ENCODE peak calls at places on chromosomes 2 and 18, in ten cellular contexts. One of them, this sample, is unnamed.
A peak's percentile ranks its signal among the peaks of the same experiment; 100 is the strongest.

GRCh38 chr2:25981596-25982272 is 563 bp downstream of the KIF3C start:
- DNase-seq in GM12878: no peak
- DNase-seq in A549: no peak
- DNase-seq in suprapubic skin: peak; percentile 70
- DNase-seq in SK-N-SH: peak; percentile 82
- DNase-seq in stomach: no peak
- DNase-seq in tibial nerve: no peak
- DNase-seq in transverse colon: no peak
- DNase-seq in upper lobe of left lung: no peak
- DNase-seq in ovary: peak; percentile 54
- DNase-seq in this sample: no peak

GRCh38 chr18:23317975-23318675 is 135.0 kb upstream of the RIOK3 start:
- DNase-seq in suprapubic skin: no peak
- DNase-seq in GM12878: no peak
- DNase-seq in tibial nerve: no peak
- DNase-seq in SK-N-SH: no peak
- DNase-seq in upper lobe of left lung: no peak
- DNase-seq in transverse colon: no peak
- DNase-seq in ovary: no peak
- DNase-seq in A549: no peak
- DNase-seq in stomach: no peak
- DNase-seq in this sample: no peak

GRCh38 chr2:42913280-42913878 is 121.0 kb upstream of the HAAO start:
- DNase-seq in suprapubic skin: no peak
- DNase-seq in upper lobe of left lung: no peak
- DNase-seq in ovary: no peak
- DNase-seq in transverse colon: no peak
- DNase-seq in GM12878: no peak
- DNase-seq in stomach: no peak
- DNase-seq in A549: no peak
- DNase-seq in SK-N-SH: no peak
- DNase-seq in tibial nerve: no peak
- DNase-seq in this sample: no peak

GRCh38 chr2:27890146-27891062 is at the start of the genes BABAM2 and RBKS:
- DNase-seq in A549: peak; percentile 91
- DNase-seq in upper lobe of left lung: peak; percentile 85
- DNase-seq in stomach: peak; percentile 89
- DNase-seq in tibial nerve: peak; percentile 81
- DNase-seq in ovary: peak; percentile 93
- DNase-seq in SK-N-SH: peak; percentile 100
- DNase-seq in GM12878: peak; percentile 58
- DNase-seq in transverse colon: peak; percentile 90
- DNase-seq in suprapubic skin: peak; percentile 91
- DNase-seq in this sample: peak; percentile 93

GRCh38 chr2:15971351-15971750 is 31.0 kb downstream of the MYCN start:
- DNase-seq in A549: no peak
- DNase-seq in transverse colon: no peak
- DNase-seq in ovary: no peak
- DNase-seq in stomach: no peak
- DNase-seq in SK-N-SH: no peak
- DNase-seq in GM12878: no peak
- DNase-seq in upper lobe of left lung: no peak
- DNase-seq in suprapubic skin: no peak
- DNase-seq in tibial nerve: no peak
- DNase-seq in this sample: no peak

GRCh38 chr18:13216092-13216582 is 2.4 kb upstream of the LDLRAD4 start:
- DNase-seq in ovary: peak; percentile 35
- DNase-seq in SK-N-SH: peak; percentile 81
- DNase-seq in upper lobe of left lung: peak; percentile 66
- DNase-seq in tibial nerve: no peak
- DNase-seq in transverse colon: peak; percentile 90
- DNase-seq in A549: peak; percentile 71
- DNase-seq in stomach: peak; percentile 81
- DNase-seq in GM12878: peak; percentile 4
- DNase-seq in suprapubic skin: peak; percentile 85
- DNase-seq in this sample: peak; percentile 90

GRCh38 chr2:46811379-46812310 is 104.0 kb downstream of the MCFD2 start:
- DNase-seq in tibial nerve: no peak
- DNase-seq in GM12878: no peak
- DNase-seq in A549: no peak
- DNase-seq in ovary: no peak
- DNase-seq in stomach: no peak
- DNase-seq in transverse colon: no peak
- DNase-seq in upper lobe of left lung: no peak
- DNase-seq in SK-N-SH: peak; percentile 10
- DNase-seq in suprapubic skin: no peak
- DNase-seq in this sample: no peak

GRCh38 chr18:41391616-41392610 is 563.1 kb upstream of the PIK3C3 start:
- DNase-seq in upper lobe of left lung: peak; percentile 22
- DNase-seq in SK-N-SH: peak; percentile 72
- DNase-seq in ovary: peak; percentile 16
- DNase-seq in transverse colon: peak; percentile 16
- DNase-seq in A549: peak; percentile 48
- DNase-seq in GM12878: no peak
- DNase-seq in suprapubic skin: no peak
- DNase-seq in tibial nerve: no peak
- DNase-seq in stomach: peak; percentile 54
- DNase-seq in this sample: no peak

GRCh38 chr2:43745457-43745856 is 28.4 kb upstream of the DYNC2LI1 start:
- DNase-seq in stomach: no peak
- DNase-seq in GM12878: no peak
- DNase-seq in SK-N-SH: no peak
- DNase-seq in ovary: no peak
- DNase-seq in upper lobe of left lung: no peak
- DNase-seq in A549: no peak
- DNase-seq in tibial nerve: no peak
- DNase-seq in suprapubic skin: no peak
- DNase-seq in transverse colon: no peak
- DNase-seq in this sample: no peak

GRCh38 chr2:183037660-183038340 is 457 bp downstream of the NCKAP1 start:
- DNase-seq in stomach: no peak
- DNase-seq in suprapubic skin: peak; percentile 75
- DNase-seq in transverse colon: peak; percentile 50
- DNase-seq in A549: peak; percentile 45
- DNase-seq in SK-N-SH: peak; percentile 76
- DNase-seq in upper lobe of left lung: no peak
- DNase-seq in tibial nerve: peak; percentile 26
- DNase-seq in GM12878: no peak
- DNase-seq in ovary: no peak
- DNase-seq in this sample: peak; percentile 77

GRCh38 chr2:180337136-180337535 is 330.0 kb upstream of the CWC22 start:
- DNase-seq in A549: no peak
- DNase-seq in transverse colon: no peak
- DNase-seq in tibial nerve: no peak
- DNase-seq in stomach: no peak
- DNase-seq in ovary: no peak
- DNase-seq in suprapubic skin: no peak
- DNase-seq in SK-N-SH: no peak
- DNase-seq in upper lobe of left lung: no peak
- DNase-seq in GM12878: no peak
- DNase-seq in this sample: no peak

GRCh38 chr18:48627216-48627615 is 88.4 kb downstream of the CTIF start:
- DNase-seq in transverse colon: no peak
- DNase-seq in ovary: no peak
- DNase-seq in stomach: no peak
- DNase-seq in GM12878: no peak
- DNase-seq in suprapubic skin: peak; percentile 5
- DNase-seq in upper lobe of left lung: no peak
- DNase-seq in SK-N-SH: no peak
- DNase-seq in A549: peak; percentile 16
- DNase-seq in tibial nerve: no peak
- DNase-seq in this sample: no peak
- TF ChIP-seq EP300 in transverse colon: no peak
- TF ChIP-seq EP300 in ovary: no peak
- TF ChIP-seq EP300 in stomach: no peak
- TF ChIP-seq EP300 in GM12878: no peak
- TF ChIP-seq EP300 in suprapubic skin: no peak
- TF ChIP-seq EP300 in upper lobe of left lung: no peak
- TF ChIP-seq EP300 in SK-N-SH: no peak
- TF ChIP-seq EP300 in A549: no peak
- TF ChIP-seq EP300 in tibial nerve: no peak
- TF ChIP-seq EP300 in this sample: no peak

DNA sequence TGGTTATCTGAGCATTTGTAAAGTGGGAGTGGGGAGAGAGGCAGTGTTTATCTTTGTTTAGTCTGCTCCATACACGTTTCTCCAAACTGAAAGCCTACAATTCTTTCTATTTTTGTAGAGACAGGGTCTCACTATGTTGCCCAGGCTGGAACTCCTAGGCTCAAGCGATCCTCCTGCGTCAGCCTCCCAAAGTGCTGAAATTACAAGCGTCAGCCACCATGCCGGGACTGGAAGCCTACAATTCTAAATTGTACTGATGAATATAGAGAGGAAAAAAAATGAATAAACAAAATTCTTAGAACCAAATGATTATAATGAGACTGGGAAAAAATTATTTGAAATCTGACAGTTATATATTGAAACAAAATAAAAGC is 1.4 kb upstream of the ZFAND2B start:
- DNase-seq in GM12878: no peak
- DNase-seq in A549: no peak
- DNase-seq in ovary: no peak
- DNase-seq in SK-N-SH: no peak
- DNase-seq in stomach: no peak
- DNase-seq in upper lobe of left lung: no peak
- DNase-seq in suprapubic skin: peak; percentile 17
- DNase-seq in tibial nerve: no peak
- DNase-seq in transverse colon: no peak
- DNase-seq in this sample: peak; percentile 33
- H3K4me1 ChIP-seq in GM12878: peaks cover 8% of the 10 kb centered on the region
- H3K4me1 ChIP-seq in A549: peaks cover 16% of the 10 kb centered on the region
- H3K4me1 ChIP-seq in ovary: peaks cover 4% of the 10 kb centered on the region
- H3K4me1 ChIP-seq in SK-N-SH: peaks cover 20% of the 10 kb centered on the region
- H3K4me1 ChIP-seq in stomach: peaks cover 38% of the 10 kb centered on the region
- H3K4me1 ChIP-seq in upper lobe of left lung: peaks cover 21% of the 10 kb centered on the region
- H3K4me1 ChIP-seq in suprapubic skin: peaks cover 26% of the 10 kb centered on the region
- H3K4me1 ChIP-seq in tibial nerve: peaks cover 12% of the 10 kb centered on the region
- H3K4me1 ChIP-seq in transverse colon: peaks cover 7% of the 10 kb centered on the region
- H3K4me1 ChIP-seq in this sample: peaks cover 20% of the 10 kb centered on the region

GRCh38 chr2:125073440-125073839 is 1048.4 kb downstream of the CNTNAP5 start:
- DNase-seq in transverse colon: no peak
- DNase-seq in ovary: no peak
- DNase-seq in tibial nerve: no peak
- DNase-seq in SK-N-SH: no peak
- DNase-seq in upper lobe of left lung: no peak
- DNase-seq in suprapubic skin: no peak
- DNase-seq in stomach: no peak
- DNase-seq in A549: no peak
- DNase-seq in GM12878: no peak
- DNase-seq in this sample: no peak

GRCh38 chr2:125070726-125071505 is 1045.8 kb downstream of the CNTNAP5 start:
- DNase-seq in ovary: no peak
- DNase-seq in tibial nerve: no peak
- DNase-seq in A549: no peak
- DNase-seq in SK-N-SH: no peak
- DNase-seq in suprapubic skin: no peak
- DNase-seq in transverse colon: no peak
- DNase-seq in upper lobe of left lung: no peak
- DNase-seq in stomach: no peak
- DNase-seq in GM12878: no peak
- DNase-seq in this sample: no peak
- TF ChIP-seq EP300 in ovary: no peak
- TF ChIP-seq EP300 in tibial nerve: no peak
- TF ChIP-seq EP300 in A549: no peak
- TF ChIP-seq EP300 in SK-N-SH: no peak
- TF ChIP-seq EP300 in suprapubic skin: no peak
- TF ChIP-seq EP300 in transverse colon: no peak
- TF ChIP-seq EP300 in upper lobe of left lung: no peak
- TF ChIP-seq EP300 in stomach: no peak
- TF ChIP-seq EP300 in GM12878: no peak
- TF ChIP-seq EP300 in this sample: no peak

DNA sequence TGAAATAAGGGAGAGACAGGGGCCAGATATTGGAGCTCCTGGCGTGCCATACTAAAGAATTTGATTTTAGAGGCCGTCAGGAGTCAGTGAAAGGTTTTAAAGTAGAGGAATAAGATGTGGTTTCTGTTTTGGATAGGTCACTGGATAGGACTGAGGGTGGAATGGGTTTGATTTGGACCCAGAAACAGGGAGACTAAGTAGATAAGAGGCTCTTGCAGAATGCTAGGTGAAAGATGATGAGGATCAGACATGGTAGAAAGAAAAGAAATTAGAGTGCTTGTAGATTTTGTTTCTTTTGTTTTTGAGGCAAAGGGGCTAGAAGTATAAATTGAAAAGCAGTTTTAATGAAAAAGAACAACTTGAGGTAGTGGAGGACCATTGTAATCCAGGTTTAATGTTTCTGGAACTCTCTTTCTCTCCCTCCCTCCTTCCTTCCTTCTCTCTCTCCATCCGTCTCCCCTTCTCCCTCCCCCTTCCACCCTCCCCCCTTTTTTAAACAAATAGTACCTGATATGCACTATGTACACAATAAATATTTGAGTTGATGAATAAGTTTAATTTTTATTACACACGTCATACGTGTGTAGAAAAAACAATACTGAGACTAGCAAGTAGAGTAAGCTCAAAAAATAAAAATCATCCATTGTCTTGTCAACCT is 1.9 kb downstream of the NDUFV2 start:
- DNase-seq in tibial nerve: no peak
- DNase-seq in SK-N-SH: no peak
- DNase-seq in upper lobe of left lung: no peak
- DNase-seq in transverse colon: no peak
- DNase-seq in ovary: no peak
- DNase-seq in suprapubic skin: no peak
- DNase-seq in stomach: no peak
- DNase-seq in A549: peak; percentile 32
- DNase-seq in GM12878: no peak
- DNase-seq in this sample: no peak
- H3K4me1 ChIP-seq in tibial nerve: peaks cover 41% of the 10 kb centered on the region
- H3K4me1 ChIP-seq in SK-N-SH: peaks cover 27% of the 10 kb centered on the region
- H3K4me1 ChIP-seq in upper lobe of left lung: peaks cover 47% of the 10 kb centered on the region
- H3K4me1 ChIP-seq in transverse colon: peaks cover 37% of the 10 kb centered on the region
- H3K4me1 ChIP-seq in ovary: peaks cover 6% of the 10 kb centered on the region
- H3K4me1 ChIP-seq in suprapubic skin: peaks cover 69% of the 10 kb centered on the region
- H3K4me1 ChIP-seq in stomach: peaks cover 72% of the 10 kb centered on the region
- H3K4me1 ChIP-seq in A549: peaks cover 49% of the 10 kb centered on the region
- H3K4me1 ChIP-seq in GM12878: peaks cover 5% of the 10 kb centered on the region
- H3K4me1 ChIP-seq in this sample: peaks cover 58% of the 10 kb centered on the region

DNA sequence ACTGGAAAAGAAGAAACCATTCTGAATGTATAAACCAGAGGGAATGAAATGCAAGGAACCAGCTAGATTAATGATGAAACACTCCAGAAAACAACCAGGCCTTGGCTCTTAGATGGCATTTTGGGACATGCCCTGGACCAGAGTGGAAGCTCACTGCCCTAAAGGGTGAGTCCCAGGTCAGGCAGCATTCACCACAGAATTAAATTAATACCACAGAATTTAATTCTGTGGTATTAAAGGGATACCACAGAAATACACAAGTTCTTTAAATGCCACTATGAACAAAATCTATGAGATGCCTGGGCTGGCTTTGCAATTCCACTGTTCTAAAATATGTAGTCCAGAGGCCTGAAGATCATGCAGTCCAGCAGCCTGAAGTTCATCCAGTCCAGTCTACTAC is 122.3 kb upstream of the KYNU start:
- DNase-seq in SK-N-SH: no peak
- DNase-seq in stomach: no peak
- DNase-seq in GM12878: no peak
- DNase-seq in A549: no peak
- DNase-seq in transverse colon: no peak
- DNase-seq in upper lobe of left lung: no peak
- DNase-seq in ovary: no peak
- DNase-seq in suprapubic skin: no peak
- DNase-seq in tibial nerve: no peak
- DNase-seq in this sample: no peak
- TF ChIP-seq EP300 in SK-N-SH: no peak
- TF ChIP-seq EP300 in stomach: no peak
- TF ChIP-seq EP300 in GM12878: no peak
- TF ChIP-seq EP300 in A549: no peak
- TF ChIP-seq EP300 in transverse colon: no peak
- TF ChIP-seq EP300 in upper lobe of left lung: no peak
- TF ChIP-seq EP300 in ovary: no peak
- TF ChIP-seq EP300 in suprapubic skin: no peak
- TF ChIP-seq EP300 in tibial nerve: no peak
- TF ChIP-seq EP300 in this sample: no peak

This sample was measured in sigmoid colon.